ENCODE peak calls at places on chromosomes 11 and 22, in eight cellular contexts. C is activated CD4-positive, alpha-beta T cell treated with anti-CD3 and anti-CD28 coated beads, Interleukin-2, amount 50 U/mL, for 1 hour; N is activated CD8-positive, alpha-beta memory T cell treated with anti-CD3 and anti-CD28 coated beads, Interleukin-2, amount 50 U/mL, for 48 hours; P is activated naive CD8-positive, alpha-beta T cell treated with anti-CD3 and anti-CD28 coated beads, Interleukin-2, amount 10 ng/mL, durations not matched to agents 7 days and 5 days; G is HS-5; Z is pons; L is glutamatergic neuron; D is ELF-1. B is an unnamed sample.

GRCh38 chr11:101030692-101031091 is 98.9 kb downstream of the PGR start:
- DNase-seq in C (no peak), N (no peak), P (no peak), G (no peak), Z (no peak), L (no peak), D (no peak), B (no peak)

GRCh38 chr11:726278-726915 is 20.4 kb downstream of the EPS8L2 start:
- DNase-seq in C (peak; percentile 47), N (peak; percentile 80), P (peak; percentile 72), G (no peak), Z (no peak), L (no peak), D (no peak), B (peak; percentile 81)

GRCh38 chr22:47547881-47548630 is 785.6 kb downstream of the TBC1D22A start:
- DNase-seq in C (no peak), N (no peak), P (no peak), G (no peak), Z (no peak), L (no peak), D (no peak), B (peak; percentile 50)

GRCh38 chr11:65870706-65871681 is 1.6 kb downstream of the EFEMP2 start:
- DNase-seq in C (no peak), N (no peak), P (no peak), G (no peak), Z (no peak), L (no peak), D (peak; percentile 10), B (no peak)

GRCh38 chr22:19554834-19555404 is 30.7 kb upstream of the CLDN5 start:
- DNase-seq in C (no peak), N (no peak), P (no peak), G (no peak), Z (no peak), L (no peak), D (peak; percentile 93), B (peak; percentile 54)

GRCh38 chr11:43784866-43785265 is 95.8 kb upstream of the ALKBH3 start:
- DNase-seq in C (no peak), N (no peak), P (no peak), G (no peak), Z (no peak), L (no peak), D (no peak), B (no peak)

GRCh38 chr11:75246006-75246672 is 5.6 kb downstream of the TPBGL start:
- DNase-seq in C (no peak), N (peak; percentile 44), P (no peak), G (no peak), Z (no peak), L (no peak), D (no peak), B (peak; percentile 30)

GRCh38 chr22:28976588-28976987 is 85.0 kb downstream of the C22orf31 start:
- DNase-seq in C (no peak), N (no peak), P (no peak), G (peak; percentile 53), Z (no peak), L (no peak), D (no peak), B (no peak)

GRCh38 chr11:35087648-35088047 is 51.3 kb upstream of the CD44 start:
- DNase-seq in C (no peak), N (no peak), P (no peak), G (no peak), Z (no peak), L (no peak), D (no peak), B (no peak)

B was measured in activated effector memory CD4-positive, alpha-beta T cell treated with anti-CD3 and anti-CD28 coated beads, Interleukin-2, amount 50 U/mL, for 16 hours.